ENCODE peak calls at places on chromosomes 3 and 15, in ten cellular contexts. W is colonic mucosa, F is heart right ventricle, G is cardiac muscle cell, Q is AG04450, O is lung, U is breast epithelium, D is vagina, Z is transverse colon, I is fibroblast of lung. T is an unnamed sample. For H3K9me3, the result is how much of the 10 kb centered on the place peaks cover.

GRCh38 chr3:171679011-171679492 is 131.2 kb downstream of the PLD1 start:
- DNase-seq in W (peak), O (no peak), F (no peak), G (no peak), I (no peak), D (no peak), Q (no peak), Z (peak), U (no peak), T (no peak)

GRCh38 chr15:89332446-89332845 is 2.2 kb downstream of the POLG start:
- DNase-seq in F (no peak), G (peak), W (no peak), I (peak), O (no peak), D (no peak), Z (no peak), Q (no peak), U (no peak), T (no peak)

GRCh38 chr3:179651687-179652466 is 963 bp upstream of the USP13 start:
- DNase-seq in W (no peak), I (no peak), Z (no peak), O (no peak), F (no peak), Q (no peak), G (no peak), U (no peak), D (no peak), T (no peak)

GRCh38 chr3:42173307-42173706 is 82.2 kb downstream of the TRAK1 start:
- DNase-seq in F (no peak), G (no peak), I (no peak), Q (no peak), W (no peak), Z (no peak), D (no peak), U (no peak), O (no peak), T (no peak)

GRCh38 chr3:151403246-151403645 is 18.7 kb upstream of the P2RY12 start:
- DNase-seq in O (no peak), I (peak), D (no peak), G (peak), Z (no peak), Q (peak), W (no peak), U (no peak), F (no peak), T (no peak)

GRCh38 chr15:26656080-26656479 is 116.8 kb downstream of the GABRB3 start:
- DNase-seq in Z (no peak), W (no peak), Q (no peak), G (no peak), O (no peak), F (no peak), U (no peak), D (no peak), I (no peak), T (no peak)

GRCh38 chr3:182936239-182936946 is 43.9 kb downstream of the DCUN1D1 start:
- DNase-seq in U (no peak), D (no peak), G (no peak), Q (no peak), I (no peak), F (no peak), O (no peak), Z (no peak), W (no peak), T (no peak)

GRCh38 chr3:150315711-150316110 is 92.4 kb upstream of the TSC22D2 start:
- DNase-seq in F (no peak), Q (no peak), Z (no peak), W (no peak), O (no peak), I (no peak), D (no peak), U (no peak), G (no peak), T (no peak)

GRCh38 chr3:150317469-150317868 is 90.6 kb upstream of the TSC22D2 start:
- DNase-seq in D (no peak), I (no peak), F (no peak), G (no peak), W (no peak), Z (no peak), Q (no peak), U (peak), O (no peak), T (no peak)

GRCh38 chr3:45706133-45706808 is 17.1 kb downstream of the SACM1L start:
- DNase-seq in Z (no peak), F (no peak), I (no peak), D (no peak), O (no peak), U (no peak), Q (no peak), W (no peak), G (no peak), T (no peak)

GRCh38 chr3:49689046-49689886 is at the start of the genes MST1 and RNF123:
- DNase-seq in I (peak), F (peak), Q (peak), W (peak), Z (peak), O (peak), G (peak), D (no peak), U (peak), T (peak)
- TF ChIP-seq CTCF in I (peak), F (peak), Q (peak), W (peak), Z (peak), O (peak), G (peak), D (no peak), U (no peak), T (no peak)

DNA sequence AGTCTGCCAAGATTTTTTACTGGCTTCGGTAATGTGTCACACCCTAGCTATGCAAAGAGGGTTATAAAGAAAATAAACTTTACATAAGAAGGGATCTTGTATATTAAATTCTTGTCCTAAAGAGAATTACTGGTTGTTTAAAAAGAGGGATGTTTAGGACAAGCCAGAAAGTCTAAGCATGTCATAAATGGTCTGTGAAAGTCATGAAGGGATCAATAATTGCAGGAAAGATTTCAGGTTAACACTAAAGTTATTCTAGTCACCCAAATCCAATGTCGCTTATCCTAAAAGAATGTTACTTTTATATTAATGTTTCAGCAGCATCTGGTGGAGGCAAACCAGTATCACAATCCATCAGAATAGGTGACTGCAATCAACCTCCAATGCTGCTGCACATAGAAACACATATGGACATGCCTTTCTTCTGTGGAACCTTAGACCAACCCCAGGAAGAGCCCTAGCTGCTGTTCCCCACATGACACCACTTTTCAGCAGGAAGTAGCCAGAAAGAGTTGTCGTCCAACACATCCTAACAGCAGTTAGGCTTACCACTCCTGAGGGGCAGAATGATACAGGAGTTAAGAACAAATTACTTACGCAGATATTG is 62.8 kb upstream of the GK5 start:
- DNase-seq in Z (no peak), I (no peak), F (no peak), O (no peak), Q (no peak), D (no peak), W (no peak), U (no peak), G (no peak), T (peak)
- H3K9me3 ChIP-seq in Z (under half), I (under half), F (under half), O (under half), Q (under half), D (under half), W (under half), U (under half), G (under half), T (under half)

DNA sequence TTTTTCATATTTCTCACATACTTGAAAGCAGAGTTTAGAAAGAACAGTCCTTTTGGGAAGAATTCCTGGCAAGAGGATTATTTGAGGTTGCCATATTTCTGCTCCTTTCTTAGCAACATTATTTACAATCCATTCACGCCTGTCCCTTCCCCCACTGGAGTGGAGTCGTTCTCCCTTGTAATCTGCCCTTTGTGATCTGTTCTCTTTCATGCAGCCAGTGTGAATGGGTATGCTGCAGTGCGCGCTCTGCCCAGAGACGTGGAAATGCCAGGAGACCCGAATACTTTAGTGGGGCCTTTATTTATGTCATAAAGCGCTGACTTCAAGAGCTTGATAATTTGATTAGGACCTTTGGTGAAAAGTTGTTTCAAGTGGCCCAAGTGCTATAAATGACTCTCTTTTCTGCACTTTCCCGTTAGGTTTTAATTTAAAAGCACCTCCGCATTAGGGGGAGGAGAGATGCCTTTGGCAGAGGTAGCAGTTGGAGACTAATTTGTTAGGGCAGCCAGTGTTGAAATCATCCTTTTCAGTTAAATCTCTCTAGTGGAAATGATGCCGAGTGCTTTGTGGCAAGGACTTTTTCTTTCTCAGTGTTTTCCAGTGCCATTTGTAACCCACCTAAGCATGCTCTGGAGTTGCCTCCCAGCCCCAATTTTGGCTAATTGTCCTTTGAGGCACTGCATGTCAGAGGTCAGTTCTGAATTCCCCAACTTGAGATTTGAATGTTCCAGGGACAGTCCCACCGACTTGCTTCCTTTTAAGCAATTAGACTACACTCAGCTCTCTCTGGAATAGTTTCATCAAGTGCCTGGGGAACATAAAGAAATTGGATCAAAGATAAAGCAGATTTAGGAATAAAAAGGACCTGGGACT is 52.5 kb downstream of the PSMD6 start:
- DNase-seq in Z (no peak), O (no peak), U (no peak), I (peak), W (peak), Q (no peak), G (peak), D (no peak), F (no peak), T (no peak)
- H3K4me3 ChIP-seq in Z (no peak), O (no peak), U (no peak), I (no peak), W (no peak), Q (no peak), G (no peak), D (no peak), F (no peak), T (no peak)

GRCh38 chr3:139718415-139718814 is 40.6 kb upstream of the NMNAT3 start:
- DNase-seq in I (peak), U (no peak), Z (peak), F (peak), O (no peak), G (peak), Q (no peak), D (no peak), W (peak), T (no peak)
- TF ChIP-seq CTCF in I (peak), U (peak), Z (no peak), F (peak), O (no peak), G (peak), Q (peak), D (no peak), W (peak), T (peak)

DNA sequence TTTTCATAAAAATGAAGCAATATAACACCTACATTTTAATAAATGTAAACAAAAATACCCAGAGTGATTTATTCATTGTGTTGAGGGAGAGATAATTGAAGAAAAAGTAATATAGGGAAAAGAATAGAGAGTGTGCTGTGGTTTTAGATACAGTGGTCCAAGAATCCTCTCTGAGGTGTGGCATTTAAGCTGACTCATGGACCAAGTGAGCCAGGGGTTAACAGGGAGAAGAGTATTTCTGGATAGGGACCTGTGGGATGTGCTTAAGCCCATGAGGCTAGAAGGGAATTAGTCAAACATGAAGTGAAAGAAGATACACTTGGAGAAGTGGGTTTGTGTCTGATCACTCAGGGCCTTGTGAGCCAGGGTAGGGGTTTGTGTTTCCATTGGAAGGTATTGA is 680.7 kb upstream of the GRM7 start:
- DNase-seq in Z (no peak), O (no peak), G (no peak), Q (no peak), D (no peak), W (no peak), I (no peak), U (no peak), F (no peak), T (no peak)
- H3K9me3 ChIP-seq in Z (under half), O (under half), G (under half), Q (under half), D (under half), W (under half), I (under half), U (under half), F (under half), T (under half)

DNA sequence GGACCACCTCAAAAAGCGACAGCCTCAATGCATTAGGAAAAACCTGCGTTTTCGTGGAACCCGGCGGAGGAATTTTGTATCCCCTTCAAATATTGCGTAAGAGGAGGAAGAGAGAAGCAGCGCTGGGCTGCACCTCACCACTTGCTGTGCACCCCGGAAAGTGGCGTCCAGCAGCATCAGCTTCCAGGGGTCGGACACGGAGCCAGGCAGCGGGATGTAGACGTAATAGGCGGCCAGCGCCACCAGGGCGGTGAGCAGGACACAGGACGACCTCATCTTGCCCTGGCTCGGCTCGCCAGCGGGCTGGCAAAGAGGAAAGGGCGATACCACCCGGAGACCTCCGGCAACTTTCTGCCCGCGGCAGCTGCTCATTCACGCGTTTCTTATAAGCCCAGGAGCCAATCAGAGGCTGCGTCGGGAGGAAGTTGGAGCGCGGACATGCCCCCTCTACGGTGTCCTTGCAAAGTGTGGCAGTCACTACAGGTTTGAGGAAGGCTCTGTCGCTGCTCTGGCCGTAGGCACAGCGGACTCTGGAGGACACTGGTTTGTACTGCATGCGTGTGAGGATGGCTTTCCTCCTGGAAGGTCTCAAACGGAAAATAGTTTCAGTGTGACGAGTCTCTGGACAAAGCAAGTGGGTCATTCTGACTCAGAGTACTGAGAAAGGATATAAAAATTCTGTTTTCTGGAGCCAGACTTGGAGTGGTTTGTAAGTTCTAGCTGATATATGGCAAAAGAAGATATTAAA is at the start of gene NCEH1:
- DNase-seq in F (peak), I (peak), D (peak), O (peak), Q (peak), G (peak), W (peak), Z (peak), U (peak), T (peak)
- H3K4me3 ChIP-seq in F (peak), I (peak), D (peak), O (peak), Q (peak), G (peak), W (peak), Z (peak), U (peak), T (peak)

T was measured in prostate gland.